ENCODE peak calls at places on chromosome 19, in five cellular contexts. R is pancreas, O is psoas muscle, N is mammary epithelial cell, L is breast epithelium. Z is an unnamed sample.
A peak's percentile ranks its signal among the peaks of the same experiment; 100 is the strongest.

GRCh38 chr19:33226550-33227241 is 1.0 kb upstream of the SLC7A10 start:
- DNase-seq in O (peak; percentile 52), R (no peak), N (no peak), L (no peak), Z (no peak)

GRCh38 chr19:38565686-38566105 is 52.1 kb downstream of the MAP4K1 start:
- DNase-seq in L (no peak), N (no peak), R (no peak), O (no peak), Z (no peak)

GRCh38 chr19:45528149-45528743 is 21.0 kb downstream of the VASP start:
- DNase-seq in L (peak; percentile 50), R (peak; percentile 68), N (peak; percentile 72), O (peak; percentile 48), Z (peak; percentile 91)

GRCh38 chr19:40990972-40991381 is at the start of gene CYP2B6:
- DNase-seq in O (no peak), N (no peak), R (no peak), L (no peak), Z (no peak)

GRCh38 chr19:19626516-19627441 is 1.2 kb downstream of the LPAR2 start:
- DNase-seq in L (no peak), N (no peak), O (peak; percentile 45), R (no peak), Z (no peak)

GRCh38 chr19:51702103-51702753 is 9.1 kb downstream of the SPACA6 start:
- DNase-seq in R (peak; percentile 96), N (peak; percentile 63), L (peak; percentile 95), O (peak; percentile 86), Z (peak; percentile 92)

GRCh38 chr19:54653181-54653809 is 9.5 kb upstream of the LILRB4 start:
- DNase-seq in O (no peak), R (no peak), L (no peak), N (no peak), Z (no peak)

GRCh38 chr19:40519352-40520322 is 52.8 kb downstream of the SPTBN4 start:
- DNase-seq in L (no peak), O (peak; percentile 63), N (peak; percentile 30), R (no peak), Z (no peak)

GRCh38 chr19:43474487-43474886 is 9.1 kb upstream of the LYPD3 start:
- DNase-seq in O (no peak), R (no peak), N (no peak), L (no peak), Z (no peak)

GRCh38 chr19:19423322-19423721 is 17.8 kb downstream of the GATAD2A start:
- DNase-seq in O (no peak), L (no peak), R (no peak), N (no peak), Z (no peak)

GRCh38 chr19:42052241-42052863 is 17.7 kb downstream of the GRIK5 start:
- DNase-seq in N (peak; percentile 21), L (no peak), R (no peak), O (peak; percentile 41), Z (no peak)

GRCh38 chr19:2230807-2231533 is 5.2 kb downstream of the PLEKHJ1 start:
- DNase-seq in R (no peak), L (no peak), O (peak; percentile 87), N (no peak), Z (no peak)

GRCh38 chr19:12646551-12646950 is 20.0 kb downstream of the MAN2B1 start:
- DNase-seq in R (no peak), N (no peak), O (no peak), L (no peak), Z (peak; percentile 29)

GRCh38 chr19:53877361-53877766 is 4.6 kb upstream of the PRKCG start:
- DNase-seq in R (no peak), O (peak; percentile 8), L (no peak), N (no peak), Z (no peak)

GRCh38 chr19:38209671-38210457 is 14.2 kb downstream of the DPF1 start:
- DNase-seq in L (peak; percentile 73), N (no peak), R (no peak), O (peak; percentile 92), Z (no peak)

GRCh38 chr19:41707871-41708371 is 505 bp upstream of the CEACAM5 start:
- DNase-seq in N (no peak), L (no peak), O (no peak), R (no peak), Z (no peak)

GRCh38 chr19:16585808-16586476 is 13.7 kb upstream of the SLC35E1 start:
- DNase-seq in L (no peak), N (peak; percentile 41), O (no peak), R (no peak), Z (no peak)

GRCh38 chr19:16293133-16294085 is 31.2 kb upstream of the KLF2 start:
- DNase-seq in N (no peak), R (peak; percentile 71), L (peak; percentile 62), O (peak; percentile 84), Z (peak; percentile 61)

GRCh38 chr19:34431681-34432402 is 3.7 kb downstream of the UBA2 start:
- DNase-seq in R (no peak), N (no peak), L (no peak), O (no peak), Z (no peak)

GRCh38 chr19:11814707-11815050 is 606 bp downstream of the ZNF440 start:
- DNase-seq in R (no peak), N (peak; percentile 17), L (no peak), O (no peak), Z (no peak)

GRCh38 chr19:566403-566802 is 6.0 kb upstream of the BSG start:
- DNase-seq in O (no peak), L (peak; percentile 43), N (no peak), R (no peak), Z (no peak)

GRCh38 chr19:13060233-13060963 is 42.3 kb downstream of the LYL1 start:
- DNase-seq in L (no peak), N (peak; percentile 50), O (no peak), R (peak; percentile 43), Z (no peak)

GRCh38 chr19:13012690-13013608 is 17.7 kb downstream of the NFIX start:
- DNase-seq in R (no peak), N (peak; percentile 71), O (peak; percentile 93), L (no peak), Z (peak; percentile 34)

GRCh38 chr19:46009530-46010510 is 13.0 kb downstream of the PGLYRP1 start:
- DNase-seq in L (no peak), N (peak; percentile 55), O (peak; percentile 78), R (peak; percentile 78), Z (peak; percentile 61)

GRCh38 chr19:18809149-18809978 is 18.3 kb upstream of the COMP start:
- DNase-seq in L (peak; percentile 82), R (no peak), O (peak; percentile 83), N (peak; percentile 62), Z (peak; percentile 36)

GRCh38 chr19:40691421-40692211 is 1.2 kb upstream of the NUMBL start:
- DNase-seq in R (peak; percentile 42), N (no peak), O (peak; percentile 62), L (no peak), Z (no peak)

GRCh38 chr19:3673506-3674439 is 26.5 kb downstream of the PIP5K1C start:
- DNase-seq in L (no peak), R (no peak), O (no peak), N (no peak), Z (no peak)

GRCh38 chr19:3671680-3672574 is 28.3 kb downstream of the PIP5K1C start:
- DNase-seq in R (no peak), O (no peak), N (no peak), L (no peak), Z (no peak)

GRCh38 chr19:3674784-3675183 is 25.5 kb downstream of the PIP5K1C start:
- DNase-seq in O (no peak), L (no peak), R (no peak), N (no peak), Z (no peak)

GRCh38 chr19:3672575-3672948 is 27.7 kb downstream of the PIP5K1C start:
- DNase-seq in O (no peak), L (no peak), R (no peak), N (no peak), Z (no peak)

GRCh38 chr19:3672993-3673392 is 27.3 kb downstream of the PIP5K1C start:
- DNase-seq in N (no peak), O (no peak), R (no peak), L (no peak), Z (no peak)
- TF ChIP-seq CTCF in N (no peak), O (no peak), R (no peak), L (no peak), Z (no peak)

GRCh38 chr19:49064029-49064629 is 489 bp downstream of the NTF4 start:
- DNase-seq in N (peak; percentile 74), L (peak; percentile 88), O (no peak), R (no peak), Z (no peak)
- H3K27me3 ChIP-seq in N (no peaks in the 10 kb centered on the region), L (no peaks in the 10 kb centered on the region), O (no peaks in the 10 kb centered on the region), R (no peaks in the 10 kb centered on the region), Z (peaks cover 14% of the 10 kb centered on the region)

GRCh38 chr19:31315621-31316011 is 33.6 kb downstream of the TSHZ3 start:
- DNase-seq in L (no peak), R (no peak), N (no peak), O (no peak), Z (no peak)

GRCh38 chr19:31313291-31314030 is 35.8 kb downstream of the TSHZ3 start:
- DNase-seq in L (no peak), O (no peak), N (no peak), R (no peak), Z (no peak)

GRCh38 chr19:31316201-31316951 is 32.9 kb downstream of the TSHZ3 start:
- DNase-seq in L (no peak), O (no peak), R (no peak), N (no peak), Z (no peak)

GRCh38 chr19:31314156-31314555 is 35.1 kb downstream of the TSHZ3 start:
- DNase-seq in N (no peak), L (no peak), O (no peak), R (no peak), Z (no peak)

DNA sequence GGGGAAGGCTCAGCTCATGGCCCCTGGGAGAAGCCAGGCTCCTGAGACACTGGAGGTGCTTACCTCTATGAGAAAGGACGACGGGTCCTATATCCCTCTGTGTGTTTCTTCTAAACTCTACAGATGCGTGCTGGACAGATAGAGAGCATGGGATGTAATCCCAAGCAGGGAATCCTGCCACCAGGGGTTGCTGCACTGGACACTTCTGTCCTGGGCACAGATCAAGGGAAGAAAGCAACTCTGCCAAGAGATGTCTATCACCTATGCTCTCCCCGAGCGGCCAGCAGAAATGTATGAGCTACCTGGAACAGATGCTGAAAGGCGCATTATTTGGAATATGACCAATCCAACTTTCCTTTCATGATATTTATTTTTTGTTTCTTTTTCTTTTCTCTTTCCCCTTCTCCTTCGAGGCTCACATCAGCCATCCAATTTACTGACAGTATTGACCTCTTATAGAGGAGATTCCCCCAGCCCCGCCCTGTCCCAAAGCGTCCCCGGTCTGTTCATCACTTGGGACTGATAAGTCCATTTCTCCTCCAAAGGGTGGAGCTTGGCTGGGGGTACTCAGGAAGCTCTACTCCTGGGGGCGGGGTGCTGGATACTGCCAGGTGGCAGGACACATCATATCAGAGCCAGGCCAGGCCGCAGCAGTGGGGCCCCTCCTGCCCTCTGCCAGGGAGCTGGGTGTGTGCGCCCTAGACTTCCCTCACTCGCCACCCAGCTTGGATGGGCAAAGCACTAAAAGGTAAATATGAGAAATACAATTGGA is 34.2 kb downstream of the TSHZ3 start:
- DNase-seq in L (no peak), R (no peak), O (no peak), N (no peak), Z (no peak)
- TF ChIP-seq CTCF in L (no peak), R (no peak), O (no peak), N (no peak), Z (no peak)

DNA sequence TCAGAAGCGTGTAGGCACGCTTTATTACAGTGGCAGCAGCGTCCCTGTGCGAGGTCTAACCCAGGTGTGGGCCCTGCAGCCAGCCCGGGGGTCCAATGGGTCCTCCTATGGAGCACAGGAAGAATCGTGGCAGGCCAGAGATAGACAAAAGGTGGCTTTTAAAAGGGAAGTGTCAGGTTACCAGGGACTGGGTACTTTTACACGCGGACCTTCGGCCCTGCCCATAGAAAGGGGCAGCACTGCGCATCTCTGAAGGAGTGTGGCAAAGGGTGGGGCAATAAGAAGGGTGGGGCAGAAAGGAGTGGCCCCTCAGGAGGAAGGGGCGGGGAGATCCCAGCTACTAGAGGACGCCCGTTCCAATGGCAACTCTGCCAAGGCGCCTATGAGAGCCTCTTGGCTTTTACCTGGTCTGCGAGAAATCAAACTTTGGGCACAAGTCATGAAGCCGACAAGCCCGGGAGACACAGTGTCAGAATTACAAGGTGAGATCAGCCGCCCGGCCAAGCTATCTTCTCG is 1419.8 kb downstream of the UQCRFS1 start:
- DNase-seq in R (peak; percentile 82), N (peak; percentile 90), L (peak; percentile 87), O (peak; percentile 86), Z (peak; percentile 88)
- H3K27me3 ChIP-seq in R (no peaks in the 10 kb centered on the region), N (no peaks in the 10 kb centered on the region), L (no peaks in the 10 kb centered on the region), O (no peaks in the 10 kb centered on the region), Z (no peaks in the 10 kb centered on the region)

Z was measured in PC-9.